ENCODE peak calls at places on chromosomes 1 and 21, in ten cellular contexts. C, A, X, B, H, K, Q, J, G and N are unnamed samples.

GRCh38 chr1:182525342-182525741 is 63.7 kb downstream of the RNASEL start:
- DNase-seq in C (no peak), A (no peak), X (no peak), B (no peak), H (no peak), K (no peak), Q (no peak), J (no peak), G (no peak), N (no peak)

GRCh38 chr1:231628207-231628876 is 1.8 kb downstream of the DISC1 start:
- DNase-seq in C (no peak), A (peak; percentile 37), X (peak; percentile 42), B (no peak), H (no peak), K (peak; percentile 38), Q (no peak), J (peak; percentile 53), G (peak; percentile 15), N (no peak)

GRCh38 chr1:101039245-101039644 is 13.7 kb upstream of the DPH5 start:
- DNase-seq in C (no peak), A (no peak), X (no peak), B (no peak), H (no peak), K (peak; percentile 44), Q (no peak), J (no peak), G (no peak), N (no peak)

GRCh38 chr1:101992816-101993575 is 3.7 kb downstream of the OLFM3 start:
- DNase-seq in C (no peak), A (no peak), X (peak; percentile 86), B (no peak), H (no peak), K (no peak), Q (no peak), J (no peak), G (no peak), N (no peak)

GRCh38 chr21:42542596-42542995 is 28.9 kb downstream of the SLC37A1 start:
- DNase-seq in C (no peak), A (no peak), X (no peak), B (no peak), H (peak; percentile 21), K (no peak), Q (no peak), J (no peak), G (no peak), N (no peak)

GRCh38 chr1:161399257-161399998 is 31.8 kb upstream of the CFAP126 start:
- DNase-seq in C (peak; percentile 81), A (peak; percentile 91), X (peak; percentile 95), B (peak; percentile 92), H (peak; percentile 77), K (peak; percentile 95), Q (peak; percentile 93), J (peak; percentile 96), G (peak; percentile 92), N (peak; percentile 85)

GRCh38 chr1:88731475-88731874 is 47.4 kb downstream of the PKN2 start:
- DNase-seq in C (peak; percentile 82), A (peak; percentile 97), X (peak; percentile 53), B (peak; percentile 36), H (no peak), K (peak; percentile 95), Q (peak; percentile 31), J (no peak), G (peak; percentile 85), N (no peak)

GRCh38 chr1:152252157-152252556 is 28.2 kb upstream of the HRNR start:
- DNase-seq in C (no peak), A (no peak), X (no peak), B (no peak), H (no peak), K (peak; percentile 11), Q (no peak), J (no peak), G (no peak), N (no peak)

DNA sequence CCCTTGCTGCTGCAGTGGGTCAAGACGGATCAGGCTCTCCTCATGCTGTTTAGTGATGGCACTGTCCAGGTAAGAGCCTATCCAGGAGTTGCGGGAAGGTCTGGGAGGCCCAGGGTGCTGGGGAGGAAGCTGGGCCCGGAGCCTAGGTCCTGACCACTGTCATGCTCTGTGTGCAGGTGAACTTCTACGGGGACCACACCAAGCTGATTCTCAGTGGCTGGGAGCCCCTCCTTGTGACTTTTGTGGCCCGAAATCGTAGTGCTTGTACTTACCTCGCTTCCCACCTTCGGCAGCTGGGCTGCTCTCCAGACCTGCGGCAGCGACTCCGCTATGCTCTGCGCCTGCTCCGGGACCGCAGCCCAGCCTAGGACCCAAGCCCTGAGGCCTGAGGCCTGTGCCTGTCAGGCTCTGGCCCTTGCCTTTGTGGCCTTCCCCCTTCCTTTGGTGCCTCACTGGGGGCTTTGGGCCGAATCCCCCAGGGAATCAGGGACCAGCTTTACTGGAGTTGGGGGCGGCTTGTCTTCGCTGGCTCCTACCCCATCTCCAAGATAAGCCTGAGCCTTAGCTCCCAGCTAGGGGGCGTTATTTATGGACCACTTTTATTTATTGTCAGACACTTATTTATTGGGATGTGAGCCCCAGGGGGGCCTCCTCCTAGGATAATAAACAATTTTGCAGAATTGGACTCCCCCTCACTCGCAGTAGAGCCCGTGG is 1.7 kb downstream of the DYNLT4 start:
- DNase-seq in C (no peak), A (no peak), X (no peak), B (peak; percentile 20), H (no peak), K (no peak), Q (no peak), J (no peak), G (no peak), N (no peak)
- TF ChIP-seq CTCF in C (no peak), A (no peak), X (peak; percentile 34), B (no peak), H (no peak), K (peak; percentile 35), Q (no peak), J (no peak), G (no peak), N (no peak)

GRCh38 chr1:171910786-171911185 is 69.5 kb downstream of the DNM3 start:
- DNase-seq in C (no peak), A (no peak), X (peak; percentile 21), B (no peak), H (no peak), K (no peak), Q (no peak), J (no peak), G (no peak), N (no peak)

GRCh38 chr1:171909711-171910110 is 68.4 kb downstream of the DNM3 start:
- DNase-seq in C (no peak), A (no peak), X (no peak), B (no peak), H (no peak), K (no peak), Q (no peak), J (no peak), G (no peak), N (no peak)

GRCh38 chr1:171911506-171911905 is 70.2 kb downstream of the DNM3 start:
- DNase-seq in C (no peak), A (no peak), X (peak; percentile 30), B (no peak), H (no peak), K (peak; percentile 13), Q (no peak), J (no peak), G (no peak), N (no peak)

GRCh38 chr1:171913385-171913784 is 72.1 kb downstream of the DNM3 start:
- DNase-seq in C (no peak), A (no peak), X (peak; percentile 69), B (no peak), H (no peak), K (no peak), Q (peak; percentile 59), J (no peak), G (peak; percentile 56), N (no peak)

DNA sequence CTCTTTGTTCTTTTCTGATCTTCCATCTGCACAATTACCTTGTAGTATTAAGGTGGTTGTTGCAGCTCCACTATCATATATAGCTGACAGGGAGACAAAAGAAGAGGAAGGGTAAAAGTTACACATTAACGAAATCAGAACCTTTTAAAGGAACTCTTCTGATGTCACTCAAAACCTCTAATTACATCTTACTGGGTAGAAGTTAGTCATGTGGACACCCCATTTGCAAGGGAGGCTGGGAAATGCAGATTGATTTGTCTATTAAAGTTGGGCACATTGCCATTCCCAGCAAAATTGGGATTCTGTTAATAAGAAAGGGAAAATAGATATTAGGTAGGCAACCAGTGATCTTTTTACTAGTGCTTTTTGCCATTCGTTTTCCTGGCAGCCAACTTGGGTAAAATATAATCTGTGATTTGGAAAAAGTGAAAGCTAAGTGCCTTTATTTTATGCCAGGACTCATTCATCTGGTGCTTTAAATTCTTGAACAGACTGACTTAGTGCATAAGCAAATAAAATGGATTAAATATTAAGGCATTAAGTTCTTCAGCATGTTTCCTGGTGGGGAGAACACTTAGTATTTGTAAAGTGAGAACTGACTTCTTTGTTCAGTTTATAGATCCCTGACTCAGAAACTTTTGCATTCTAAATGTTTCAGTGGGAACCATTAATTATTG is 71.3 kb downstream of the DNM3 start:
- DNase-seq in C (no peak), A (no peak), X (peak; percentile 34), B (no peak), H (no peak), K (no peak), Q (no peak), J (no peak), G (no peak), N (no peak)
- TF ChIP-seq CTCF in C (no peak), A (no peak), X (no peak), B (no peak), H (no peak), K (no peak), Q (no peak), J (no peak), G (no peak), N (no peak)

GRCh38 chr21:36716387-36716786 is 17.5 kb downstream of the SIM2 start:
- DNase-seq in C (no peak), A (no peak), X (no peak), B (no peak), H (no peak), K (no peak), Q (no peak), J (no peak), G (no peak), N (no peak)

GRCh38 chr21:36716836-36717235 is 17.9 kb downstream of the SIM2 start:
- DNase-seq in C (no peak), A (no peak), X (no peak), B (no peak), H (no peak), K (no peak), Q (no peak), J (no peak), G (no peak), N (no peak)

GRCh38 chr21:36719614-36720013 is 20.7 kb downstream of the SIM2 start:
- DNase-seq in C (no peak), A (no peak), X (no peak), B (no peak), H (peak; percentile 3), K (no peak), Q (peak; percentile 71), J (no peak), G (no peak), N (no peak)

GRCh38 chr21:36717901-36718465 is 19.1 kb downstream of the SIM2 start:
- DNase-seq in C (no peak), A (no peak), X (peak; percentile 79), B (no peak), H (peak; percentile 0), K (no peak), Q (no peak), J (no peak), G (no peak), N (no peak)

DNA sequence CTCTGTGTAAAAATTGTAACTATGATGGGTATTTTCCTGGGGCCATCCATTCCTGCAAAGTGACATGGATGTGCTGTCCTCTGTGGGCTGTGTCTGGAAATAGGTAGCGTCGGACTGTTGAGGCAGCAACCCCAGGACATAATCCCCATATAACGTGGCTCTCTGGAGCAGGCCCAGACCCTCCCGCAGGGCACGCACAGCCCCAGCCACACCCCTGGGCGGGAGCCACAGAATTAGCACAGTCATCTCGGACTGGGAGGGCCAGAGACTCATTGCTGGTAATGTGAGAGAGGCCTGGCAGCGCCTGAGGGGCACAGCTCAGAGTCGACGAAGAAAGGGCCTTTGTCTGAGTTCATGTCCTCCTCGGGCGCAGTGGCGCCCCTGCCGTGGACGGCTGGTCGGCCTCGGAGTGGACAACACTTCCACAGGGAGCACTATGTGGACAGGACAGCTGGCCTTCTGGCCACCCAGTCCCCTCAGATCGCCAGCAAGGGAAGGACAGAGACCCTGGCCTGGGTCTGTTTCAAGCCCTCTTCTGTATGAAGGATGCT is 20.1 kb downstream of the SIM2 start:
- DNase-seq in C (no peak), A (no peak), X (no peak), B (no peak), H (peak; percentile 6), K (no peak), Q (no peak), J (no peak), G (no peak), N (no peak)
- TF ChIP-seq CTCF in C (no peak), A (no peak), X (no peak), B (no peak), H (no peak), K (no peak), Q (no peak), J (no peak), G (no peak), N (no peak)

DNA sequence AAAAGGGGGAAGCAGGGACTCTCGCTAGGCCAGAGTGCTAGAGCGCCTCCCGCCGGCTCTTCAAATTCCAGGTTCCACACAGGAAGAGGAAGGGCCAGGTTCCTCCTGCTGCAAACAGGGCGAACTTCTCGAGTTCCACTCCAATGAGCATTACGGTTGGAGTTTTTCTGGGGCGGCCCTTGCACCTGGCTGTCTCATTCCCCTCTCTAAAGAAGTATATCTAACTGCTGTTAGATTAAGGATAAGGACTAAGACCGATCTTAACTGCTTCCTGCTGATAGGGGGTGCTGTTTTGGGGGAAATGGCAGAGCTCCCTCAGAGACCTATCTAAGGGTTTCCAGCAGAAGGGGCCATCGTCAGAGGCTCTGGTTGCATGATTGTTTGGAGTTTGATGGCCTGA is 138.0 kb downstream of the RABGAP1L start:
- DNase-seq in C (no peak), A (no peak), X (peak; percentile 5), B (no peak), H (no peak), K (no peak), Q (no peak), J (no peak), G (no peak), N (no peak)
- TF ChIP-seq CTCF in C (no peak), A (no peak), X (peak; percentile 44), B (no peak), H (no peak), K (no peak), Q (no peak), J (no peak), G (no peak), N (no peak)